ENCODE peak calls at places on chromosomes 5 and 9, in six cellular contexts. F is RWPE1, T is fibroblast of mammary gland, Y is AG04450, L is Peyer's patch, I is B cell. Q is an unnamed sample.
A peak's percentile ranks its signal among the peaks of the same experiment; 100 is the strongest.

GRCh38 chr5:131272365-131273123 is 8.7 kb downstream of the CDC42SE2 start:
- DNase-seq in F (no peak), T (no peak), Y (no peak), L (no peak), I (peak; percentile 35), Q (peak; percentile 51)

GRCh38 chr5:53481887-53482716 is 1.7 kb downstream of the FST start:
- DNase-seq in F (peak; percentile 92), T (peak; percentile 76), Y (no peak), L (peak; percentile 76), I (peak; percentile 60), Q (peak; percentile 78)

GRCh38 chr9:11618241-11618805 is 1005.5 kb upstream of the PTPRD start:
- DNase-seq in F (no peak), T (no peak), Y (no peak), L (no peak), I (no peak), Q (no peak)

GRCh38 chr5:113053614-113054013 is 77.0 kb downstream of the DCP2 start:
- DNase-seq in F (no peak), T (peak; percentile 98), Y (no peak), L (no peak), I (no peak), Q (no peak)

GRCh38 chr5:112870976-112871375 is 9.9 kb downstream of the SRP19 start:
- DNase-seq in F (no peak), T (no peak), Y (no peak), L (no peak), I (no peak), Q (no peak)

GRCh38 chr9:91111876-91112275 is 249.8 kb downstream of the AUH start:
- DNase-seq in F (no peak), T (no peak), Y (no peak), L (no peak), I (no peak), Q (no peak)

GRCh38 chr5:154826-155225 is 36.5 kb upstream of the LRRC14B start:
- DNase-seq in F (no peak), T (no peak), Y (no peak), L (peak; percentile 26), I (no peak), Q (no peak)

GRCh38 chr9:1442105-1442504 is 391.9 kb downstream of the DMRT2 start:
- DNase-seq in F (no peak), T (no peak), Y (no peak), L (no peak), I (no peak), Q (no peak)

GRCh38 chr5:147667363-147667762 is 115.2 kb downstream of the JAKMIP2 start:
- DNase-seq in F (no peak), T (no peak), Y (no peak), L (no peak), I (no peak), Q (no peak)

GRCh38 chr9:88536951-88537742 is 2.2 kb downstream of the NXNL2 start:
- DNase-seq in F (no peak), T (no peak), Y (no peak), L (no peak), I (no peak), Q (no peak)

GRCh38 chr5:12245429-12245828 is 341.2 kb upstream of the CTNND2 start:
- DNase-seq in F (peak; percentile 47), T (no peak), Y (no peak), L (no peak), I (no peak), Q (no peak)

GRCh38 chr9:69996947-69997346 is 46.7 kb upstream of the MAMDC2 start:
- DNase-seq in F (no peak), T (peak; percentile 82), Y (no peak), L (no peak), I (no peak), Q (no peak)

GRCh38 chr9:96014078-96014477 is 138.6 kb downstream of the ERCC6L2 start:
- DNase-seq in F (no peak), T (no peak), Y (no peak), L (peak; percentile 86), I (no peak), Q (no peak)

GRCh38 chr9:95724253-95724991 is 151.1 kb upstream of the ERCC6L2 start:
- DNase-seq in F (no peak), T (no peak), Y (no peak), L (peak; percentile 81), I (peak; percentile 14), Q (peak; percentile 72)

GRCh38 chr9:893843-894420 is 52.4 kb downstream of the DMRT1 start:
- DNase-seq in F (peak; percentile 62), T (peak; percentile 71), Y (peak; percentile 1), L (peak; percentile 85), I (peak; percentile 65), Q (peak; percentile 89)

GRCh38 chr5:140114341-140115185 is 654 bp downstream of the PURA start:
- DNase-seq in F (peak; percentile 48), T (peak; percentile 58), Y (no peak), L (peak; percentile 81), I (peak; percentile 68), Q (peak; percentile 44)

GRCh38 chr5:100777680-100778281 is 125.3 kb downstream of the ST8SIA4 start:
- DNase-seq in F (peak; percentile 66), T (peak; percentile 83), Y (peak; percentile 58), L (no peak), I (peak; percentile 71), Q (peak; percentile 48)

GRCh38 chr5:143350790-143351603 is 52.5 kb downstream of the NR3C1 start:
- DNase-seq in F (peak; percentile 72), T (peak; percentile 95), Y (peak; percentile 61), L (no peak), I (no peak), Q (peak; percentile 19)

GRCh38 chr5:40277161-40277906 is 402.4 kb upstream of the PTGER4 start:
- DNase-seq in F (no peak), T (no peak), Y (no peak), L (no peak), I (peak; percentile 2), Q (peak; percentile 21)

GRCh38 chr5:124238350-124238749 is 508.1 kb downstream of the ZNF608 start:
- DNase-seq in F (no peak), T (no peak), Y (no peak), L (no peak), I (no peak), Q (no peak)

GRCh38 chr5:71891856-71892255 is 172.8 kb downstream of the CARTPT start:
- DNase-seq in F (peak; percentile 42), T (no peak), Y (no peak), L (no peak), I (no peak), Q (no peak)

GRCh38 chr9:6024035-6024554 is 8.7 kb upstream of the RANBP6 start:
- DNase-seq in F (no peak), T (no peak), Y (no peak), L (peak; percentile 53), I (peak; percentile 63), Q (peak; percentile 47)

GRCh38 chr9:1238407-1238806 is 188.2 kb downstream of the DMRT2 start:
- DNase-seq in F (peak; percentile 13), T (no peak), Y (no peak), L (no peak), I (no peak), Q (no peak)

GRCh38 chr5:175214152-175214551 is 229.8 kb downstream of the DRD1 start:
- DNase-seq in F (peak; percentile 89), T (peak; percentile 87), Y (peak; percentile 85), L (no peak), I (no peak), Q (no peak)

GRCh38 chr9:112091805-112092204 is 83.3 kb downstream of the SUSD1 start:
- DNase-seq in F (no peak), T (peak; percentile 17), Y (no peak), L (no peak), I (no peak), Q (no peak)
- TF ChIP-seq CTCF in F (peak; percentile 63), T (peak; percentile 37), Y (peak; percentile 48), L (no peak), I (no peak), Q (peak; percentile 38)

GRCh38 chr9:99472240-99472915 is 250.3 kb downstream of the SEC61B start:
- DNase-seq in F (no peak), T (no peak), Y (no peak), L (no peak), I (no peak), Q (peak; percentile 27)
- TF ChIP-seq CTCF in F (no peak), T (no peak), Y (no peak), L (no peak), I (no peak), Q (no peak)

GRCh38 chr9:35757527-35758275 is 3.6 kb upstream of the MSMP start:
- DNase-seq in F (peak; percentile 45), T (no peak), Y (no peak), L (peak; percentile 66), I (no peak), Q (peak; percentile 31)

GRCh38 chr9:35756275-35756742 is 2.2 kb upstream of the MSMP start:
- DNase-seq in F (no peak), T (peak; percentile 18), Y (no peak), L (peak; percentile 90), I (peak; percentile 79), Q (no peak)

GRCh38 chr9:35758475-35759050 is 4.5 kb upstream of the MSMP start:
- DNase-seq in F (no peak), T (peak; percentile 30), Y (no peak), L (no peak), I (no peak), Q (no peak)

GRCh38 chr9:35755071-35755470 is 995 bp upstream of the MSMP start:
- DNase-seq in F (no peak), T (no peak), Y (no peak), L (no peak), I (no peak), Q (no peak)

GRCh38 chr9:35756743-35757526 is 2.9 kb upstream of the MSMP start:
- DNase-seq in F (no peak), T (no peak), Y (no peak), L (peak; percentile 90), I (peak; percentile 86), Q (peak; percentile 75)
- TF ChIP-seq CTCF in F (peak; percentile 49), T (no peak), Y (no peak), L (no peak), I (peak; percentile 35), Q (no peak)

GRCh38 chr5:54719384-54720306 is 202.1 kb downstream of the SNX18 start:
- DNase-seq in F (peak; percentile 34), T (peak; percentile 80), Y (no peak), L (no peak), I (no peak), Q (no peak)
- TF ChIP-seq CTCF in F (no peak), T (no peak), Y (no peak), L (no peak), I (no peak), Q (no peak)

GRCh38 chr9:123397975-123398374 is 42.0 kb downstream of the CRB2 start:
- DNase-seq in F (no peak), T (no peak), Y (no peak), L (no peak), I (no peak), Q (no peak)

GRCh38 chr9:123400926-123401503 is 45.0 kb downstream of the CRB2 start:
- DNase-seq in F (no peak), T (no peak), Y (no peak), L (no peak), I (no peak), Q (no peak)

GRCh38 chr9:123402981-123403509 is 47.0 kb downstream of the CRB2 start:
- DNase-seq in F (no peak), T (no peak), Y (no peak), L (no peak), I (no peak), Q (no peak)

GRCh38 chr9:123401879-123402513 is 46.0 kb downstream of the CRB2 start:
- DNase-seq in F (peak; percentile 88), T (peak; percentile 45), Y (peak; percentile 27), L (no peak), I (peak; percentile 16), Q (peak; percentile 68)

GRCh38 chr9:123399803-123400378 is 43.9 kb downstream of the CRB2 start:
- DNase-seq in F (no peak), T (no peak), Y (no peak), L (no peak), I (peak; percentile 20), Q (peak; percentile 58)
- TF ChIP-seq CTCF in F (peak; percentile 23), T (peak; percentile 55), Y (peak; percentile 46), L (no peak), I (peak; percentile 41), Q (peak; percentile 64)